ENCODE peak calls at places on chromosomes 12 and 14, in five cellular contexts. L is stomach, N is astrocyte of the spinal cord, V is ovary, I is lower leg skin. M is an unnamed sample.

GRCh38 chr12:131287938-131288797 is 334.5 kb downstream of the ADGRD1 start:
- DNase-seq in I (peak; percentile 49), V (no peak), N (no peak), L (no peak), M (no peak)

GRCh38 chr12:10968765-10969456 is 17.8 kb downstream of the TAS2R50 start:
- DNase-seq in I (peak; percentile 88), L (peak; percentile 66), V (peak; percentile 47), N (peak; percentile 73), M (no peak)

GRCh38 chr14:67514650-67515385 is 18.3 kb upstream of the PLEKHH1 start:
- DNase-seq in I (peak; percentile 87), V (peak; percentile 50), N (peak; percentile 32), L (peak; percentile 50), M (no peak)

GRCh38 chr12:2110127-2110526 is 57.3 kb downstream of the CACNA1C start:
- DNase-seq in I (no peak), L (no peak), N (no peak), V (no peak), M (no peak)

GRCh38 chr12:55957106-55957859 is 8.6 kb downstream of the PMEL start:
- DNase-seq in V (no peak), N (no peak), L (peak; percentile 79), I (no peak), M (no peak)

GRCh38 chr12:124769166-124769530 is 94.5 kb downstream of the SCARB1 start:
- DNase-seq in N (no peak), I (no peak), V (no peak), L (no peak), M (no peak)

GRCh38 chr14:61565181-61565580 is 130.1 kb upstream of the HIF1A start:
- DNase-seq in I (no peak), N (no peak), L (no peak), V (no peak), M (no peak)

GRCh38 chr12:8081228-8081920 is 700 bp upstream of the NECAP1 start:
- DNase-seq in N (no peak), V (no peak), I (no peak), L (no peak), M (no peak)

GRCh38 chr14:74980746-74981661 is 21.7 kb upstream of the EIF2B2 start:
- DNase-seq in L (no peak), I (peak; percentile 88), N (peak; percentile 90), V (no peak), M (no peak)

GRCh38 chr14:78721756-78722455 is 551.7 kb downstream of the NRXN3 start:
- DNase-seq in L (no peak), V (no peak), N (no peak), I (no peak), M (no peak)

GRCh38 chr14:77607741-77608302 is 8.6 kb downstream of the SPTLC2 start:
- DNase-seq in I (no peak), L (no peak), V (no peak), N (no peak), M (no peak)

GRCh38 chr12:72057330-72057911 is 118.8 kb downstream of the TPH2 start:
- DNase-seq in I (no peak), N (peak; percentile 1), V (no peak), L (no peak), M (no peak)

GRCh38 chr12:85277900-85278597 is 2.0 kb upstream of the ALX1 start:
- DNase-seq in I (peak; percentile 75), N (peak; percentile 22), L (no peak), V (no peak), M (no peak)

GRCh38 chr12:34392741-34393085 is 370.4 kb downstream of the ALG10 start:
- DNase-seq in I (peak; percentile 82), V (no peak), N (no peak), L (peak; percentile 22), M (no peak)

GRCh38 chr14:89388853-89389252 is 28.2 kb downstream of the FOXN3 start:
- DNase-seq in I (peak; percentile 70), V (no peak), N (peak; percentile 35), L (no peak), M (no peak)

GRCh38 chr14:79204591-79204990 is 1006.7 kb downstream of the DIO2 start:
- DNase-seq in V (no peak), I (no peak), L (no peak), N (no peak), M (no peak)

GRCh38 chr12:116454950-116455447 is 104.2 kb upstream of the MAP1LC3B2 start:
- DNase-seq in V (no peak), L (no peak), I (no peak), N (peak; percentile 94), M (no peak)

GRCh38 chr12:6383572-6384498 is at the start of gene LTBR:
- DNase-seq in V (peak; percentile 96), L (peak; percentile 97), I (peak; percentile 99), N (peak; percentile 85), M (no peak)

GRCh38 chr12:54935235-54935951 is 49.2 kb downstream of the TESPA1 start:
- DNase-seq in V (no peak), L (no peak), N (peak; percentile 91), I (no peak), M (peak; percentile 78)

GRCh38 chr12:49232940-49233841 is 31.7 kb upstream of the TUBA1C start:
- DNase-seq in L (peak; percentile 37), V (peak; percentile 75), I (no peak), N (peak; percentile 61), M (no peak)
- TF ChIP-seq CTCF in L (no peak), V (no peak), I (no peak), N (peak; percentile 36), M (no peak)

DNA sequence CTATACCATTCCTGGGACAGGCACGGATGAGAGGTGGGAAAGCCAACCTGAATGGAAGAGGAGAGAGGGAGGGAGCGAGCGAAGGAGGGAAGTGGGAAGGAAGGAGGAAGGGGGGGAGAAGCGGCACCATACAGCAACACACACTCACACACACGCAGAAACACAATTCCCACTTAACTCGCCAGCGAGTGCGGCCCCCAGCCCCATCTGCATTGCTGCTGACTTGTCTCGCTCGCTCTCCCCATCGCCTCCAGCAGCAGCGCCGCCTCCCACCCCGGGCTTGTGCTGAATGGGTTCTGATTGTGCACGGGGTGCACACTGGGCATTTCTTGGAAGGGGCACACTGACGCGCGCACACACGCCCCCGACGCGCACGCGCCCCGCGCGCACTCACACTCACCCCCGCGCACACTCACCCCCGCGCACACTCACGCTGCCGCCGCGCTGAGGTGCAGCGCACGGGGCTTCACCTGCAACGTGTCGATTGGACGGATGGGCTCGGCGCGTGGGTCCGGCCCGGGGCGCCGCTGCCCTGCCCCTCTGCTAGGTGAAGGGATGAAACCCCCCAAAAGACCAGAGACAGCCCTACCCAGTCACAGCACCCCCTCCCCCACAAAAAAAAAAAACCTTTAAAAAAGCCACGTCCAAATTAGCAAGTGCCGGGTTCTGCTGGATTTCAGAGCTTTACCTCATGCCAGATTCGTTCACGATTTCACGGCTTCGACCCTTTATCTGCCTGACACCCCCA is 680 bp downstream of the GRIN2B start:
- DNase-seq in V (no peak), N (no peak), L (no peak), I (no peak), M (no peak)
- H3K4me3 ChIP-seq in V (no peak overlapping the region), N (no peak overlapping the region), L (peak overlapping the region; percentile 36), I (no peak overlapping the region), M (no peak overlapping the region)

GRCh38 chr12:109943811-109944210 is 43.7 kb downstream of the TCHP start:
- DNase-seq in I (no peak), V (no peak), L (no peak), N (no peak), M (no peak)

GRCh38 chr12:109946505-109946904 is 46.4 kb downstream of the TCHP start:
- DNase-seq in L (no peak), I (no peak), N (peak; percentile 69), V (peak; percentile 65), M (no peak)

GRCh38 chr12:109946913-109947312 is 46.8 kb downstream of the TCHP start:
- DNase-seq in L (no peak), I (no peak), N (no peak), V (no peak), M (no peak)

GRCh38 chr12:109944561-109944960 is 44.5 kb downstream of the TCHP start:
- DNase-seq in I (no peak), N (no peak), V (no peak), L (no peak), M (no peak)

GRCh38 chr12:109944975-109945374 is 44.9 kb downstream of the TCHP start:
- DNase-seq in N (peak; percentile 54), V (peak; percentile 70), I (no peak), L (no peak), M (no peak)
- TF ChIP-seq CTCF in N (peak; percentile 16), V (no peak), I (no peak), L (no peak), M (no peak)

GRCh38 chr12:92051441-92051840 is 94.2 kb downstream of the BTG1 start:
- DNase-seq in I (no peak), N (no peak), V (no peak), L (no peak), M (no peak)

GRCh38 chr12:92045852-92046251 is 99.8 kb downstream of the BTG1 start:
- DNase-seq in V (no peak), L (no peak), I (no peak), N (no peak), M (no peak)

GRCh38 chr12:92047058-92047826 is 98.4 kb downstream of the BTG1 start:
- DNase-seq in I (no peak), L (no peak), N (no peak), V (no peak), M (no peak)

GRCh38 chr12:92046557-92046956 is 99.1 kb downstream of the BTG1 start:
- DNase-seq in V (no peak), L (no peak), N (no peak), I (no peak), M (no peak)

DNA sequence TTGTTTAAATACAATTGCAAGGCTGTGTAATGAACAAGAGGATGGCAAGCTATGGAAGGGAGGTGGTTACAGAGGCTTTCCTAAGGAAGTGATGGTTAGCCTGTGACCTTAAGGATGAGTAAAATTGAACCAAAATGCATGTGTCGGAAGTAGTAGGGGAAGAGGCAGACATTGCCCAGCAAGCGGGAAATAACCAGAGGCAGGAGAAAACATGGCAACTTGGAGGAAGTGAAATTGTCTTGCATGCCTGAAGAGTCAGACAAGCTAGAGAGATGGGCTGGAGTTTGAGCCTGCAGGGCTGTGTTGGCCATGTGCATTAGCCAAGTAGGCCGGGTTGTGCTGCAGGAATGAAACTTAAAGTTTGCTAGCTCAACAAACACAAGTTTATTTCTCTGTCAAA is 96.2 kb downstream of the BTG1 start:
- DNase-seq in N (no peak), V (no peak), I (no peak), L (no peak), M (peak; percentile 54)
- H3K4me3 ChIP-seq in N (no peak overlapping the region), V (no peak overlapping the region), I (no peak overlapping the region), L (no peak overlapping the region), M (no peak overlapping the region)

DNA sequence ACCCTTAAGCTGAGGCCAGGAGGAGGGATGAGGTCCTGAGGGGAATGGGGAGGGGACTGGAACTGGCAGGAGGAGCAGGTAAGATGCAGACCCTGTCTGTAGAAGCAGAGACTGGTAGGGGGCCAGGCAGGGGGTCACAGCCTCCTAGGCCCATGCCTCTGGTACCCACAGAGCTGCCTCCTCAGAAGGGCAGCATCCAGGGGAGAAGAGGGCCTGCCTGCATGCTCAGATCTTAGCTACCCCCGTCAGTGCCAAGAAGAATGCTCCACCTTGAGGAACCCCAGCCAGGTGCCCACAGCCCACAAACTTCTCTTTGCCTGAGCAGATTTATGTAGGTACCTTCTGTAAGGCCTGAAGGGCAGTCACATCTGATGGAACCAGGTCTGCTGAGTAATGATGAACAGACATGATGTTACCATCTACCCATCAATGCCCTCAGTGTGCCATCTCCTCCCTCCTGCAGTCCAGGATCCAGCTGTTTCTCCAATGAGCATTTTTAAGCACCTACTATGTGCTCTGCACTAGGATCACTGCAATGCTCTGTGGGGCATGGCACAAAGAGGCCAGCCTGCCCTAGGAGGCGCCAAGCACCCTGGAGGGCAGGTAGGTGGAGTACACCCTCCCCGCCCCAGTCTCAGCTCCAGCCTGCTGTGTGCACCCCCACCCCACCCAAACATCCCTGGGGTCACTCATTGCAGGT is 24.8 kb upstream of the ZFP36L1 start:
- DNase-seq in L (no peak), I (no peak), N (no peak), V (no peak), M (no peak)
- TF ChIP-seq CTCF in L (no peak), I (no peak), N (no peak), V (no peak), M (no peak)

M was measured in GM12864.